ENCODE peak calls at places on chromosomes 1 and 21, in four cellular contexts. One of them, this sample, is unnamed.

GRCh38 chr1:39672551-39672947 is 642 bp upstream of the NT5C1A start:
- DNase-seq in activated CD8-positive, alpha-beta memory T cell treated with anti-CD3 and anti-CD28 coated beads for 48 hours: no peak
- DNase-seq in left lung: no peak
- DNase-seq in CD4-positive, CD25-positive, alpha-beta regulatory T cell: peak; percentile 30
- DNase-seq in this sample: no peak

GRCh38 chr21:34536311-34536710 is 24.3 kb upstream of the KCNE1 start:
- DNase-seq in CD4-positive, CD25-positive, alpha-beta regulatory T cell: no peak
- DNase-seq in left lung: no peak
- DNase-seq in activated CD8-positive, alpha-beta memory T cell treated with anti-CD3 and anti-CD28 coated beads for 48 hours: no peak
- DNase-seq in this sample: no peak

GRCh38 chr1:195530961-195531360 is 1077.3 kb downstream of the KCNT2 start:
- DNase-seq in activated CD8-positive, alpha-beta memory T cell treated with anti-CD3 and anti-CD28 coated beads for 48 hours: no peak
- DNase-seq in CD4-positive, CD25-positive, alpha-beta regulatory T cell: no peak
- DNase-seq in left lung: no peak
- DNase-seq in this sample: no peak

GRCh38 chr1:46020005-46020404 is 112.4 kb downstream of the PIK3R3 start:
- DNase-seq in activated CD8-positive, alpha-beta memory T cell treated with anti-CD3 and anti-CD28 coated beads for 48 hours: no peak
- DNase-seq in CD4-positive, CD25-positive, alpha-beta regulatory T cell: no peak
- DNase-seq in left lung: no peak
- DNase-seq in this sample: no peak

GRCh38 chr1:203796223-203796747 is 862 bp downstream of the ZBED6 start:
- DNase-seq in CD4-positive, CD25-positive, alpha-beta regulatory T cell: peak; percentile 36
- DNase-seq in activated CD8-positive, alpha-beta memory T cell treated with anti-CD3 and anti-CD28 coated beads for 48 hours: peak; percentile 14
- DNase-seq in left lung: no peak
- DNase-seq in this sample: peak; percentile 17

GRCh38 chr1:33758698-33759097 is 105.2 kb upstream of the HMGB4 start:
- DNase-seq in left lung: no peak
- DNase-seq in activated CD8-positive, alpha-beta memory T cell treated with anti-CD3 and anti-CD28 coated beads for 48 hours: no peak
- DNase-seq in CD4-positive, CD25-positive, alpha-beta regulatory T cell: no peak
- DNase-seq in this sample: no peak

GRCh38 chr1:22025368-22026154 is 24.1 kb downstream of the CELA3A start:
- DNase-seq in activated CD8-positive, alpha-beta memory T cell treated with anti-CD3 and anti-CD28 coated beads for 48 hours: peak; percentile 60
- DNase-seq in left lung: peak; percentile 92
- DNase-seq in CD4-positive, CD25-positive, alpha-beta regulatory T cell: peak; percentile 89
- DNase-seq in this sample: peak; percentile 90

GRCh38 chr21:43286196-43286595 is 117.4 kb downstream of the CRYAA start:
- DNase-seq in left lung: no peak
- DNase-seq in activated CD8-positive, alpha-beta memory T cell treated with anti-CD3 and anti-CD28 coated beads for 48 hours: no peak
- DNase-seq in CD4-positive, CD25-positive, alpha-beta regulatory T cell: no peak
- DNase-seq in this sample: no peak

GRCh38 chr21:37257967-37258877 is 8.9 kb downstream of the VPS26C start:
- DNase-seq in left lung: peak; percentile 87
- DNase-seq in activated CD8-positive, alpha-beta memory T cell treated with anti-CD3 and anti-CD28 coated beads for 48 hours: peak; percentile 66
- DNase-seq in CD4-positive, CD25-positive, alpha-beta regulatory T cell: peak; percentile 74
- DNase-seq in this sample: peak; percentile 89

GRCh38 chr1:222657899-222658298 is 40.0 kb downstream of the MIA3 start:
- DNase-seq in left lung: no peak
- DNase-seq in CD4-positive, CD25-positive, alpha-beta regulatory T cell: no peak
- DNase-seq in activated CD8-positive, alpha-beta memory T cell treated with anti-CD3 and anti-CD28 coated beads for 48 hours: no peak
- DNase-seq in this sample: no peak

GRCh38 chr1:221268295-221268694 is 389.1 kb downstream of the HLX start:
- DNase-seq in CD4-positive, CD25-positive, alpha-beta regulatory T cell: no peak
- DNase-seq in left lung: no peak
- DNase-seq in activated CD8-positive, alpha-beta memory T cell treated with anti-CD3 and anti-CD28 coated beads for 48 hours: no peak
- DNase-seq in this sample: no peak

GRCh38 chr1:158600735-158601134 is 4.3 kb upstream of the OR10Z1 start:
- DNase-seq in left lung: no peak
- DNase-seq in CD4-positive, CD25-positive, alpha-beta regulatory T cell: no peak
- DNase-seq in activated CD8-positive, alpha-beta memory T cell treated with anti-CD3 and anti-CD28 coated beads for 48 hours: no peak
- DNase-seq in this sample: no peak

GRCh38 chr1:189637041-189637440 is 840.6 kb downstream of the BRINP3 start:
- DNase-seq in CD4-positive, CD25-positive, alpha-beta regulatory T cell: no peak
- DNase-seq in activated CD8-positive, alpha-beta memory T cell treated with anti-CD3 and anti-CD28 coated beads for 48 hours: no peak
- DNase-seq in left lung: no peak
- DNase-seq in this sample: no peak

GRCh38 chr1:24283326-24284155 is 35.6 kb upstream of the GRHL3 start:
- DNase-seq in CD4-positive, CD25-positive, alpha-beta regulatory T cell: no peak
- DNase-seq in left lung: no peak
- DNase-seq in activated CD8-positive, alpha-beta memory T cell treated with anti-CD3 and anti-CD28 coated beads for 48 hours: no peak
- DNase-seq in this sample: no peak

GRCh38 chr1:211639500-211640361 is 35.7 kb downstream of the NEK2 start:
- DNase-seq in CD4-positive, CD25-positive, alpha-beta regulatory T cell: no peak
- DNase-seq in left lung: no peak
- DNase-seq in activated CD8-positive, alpha-beta memory T cell treated with anti-CD3 and anti-CD28 coated beads for 48 hours: no peak
- DNase-seq in this sample: no peak

GRCh38 chr21:36630485-36631206 is 68.3 kb upstream of the SIM2 start:
- DNase-seq in activated CD8-positive, alpha-beta memory T cell treated with anti-CD3 and anti-CD28 coated beads for 48 hours: peak; percentile 45
- DNase-seq in left lung: peak; percentile 78
- DNase-seq in CD4-positive, CD25-positive, alpha-beta regulatory T cell: peak; percentile 36
- DNase-seq in this sample: peak; percentile 37

GRCh38 chr1:153608742-153609584 is 4.0 kb downstream of the S100A16 start:
- DNase-seq in activated CD8-positive, alpha-beta memory T cell treated with anti-CD3 and anti-CD28 coated beads for 48 hours: no peak
- DNase-seq in CD4-positive, CD25-positive, alpha-beta regulatory T cell: no peak
- DNase-seq in left lung: peak; percentile 89
- DNase-seq in this sample: no peak

GRCh38 chr1:103459385-103459784 is 66.1 kb upstream of the RNPC3 start:
- DNase-seq in left lung: no peak
- DNase-seq in CD4-positive, CD25-positive, alpha-beta regulatory T cell: no peak
- DNase-seq in activated CD8-positive, alpha-beta memory T cell treated with anti-CD3 and anti-CD28 coated beads for 48 hours: no peak
- DNase-seq in this sample: no peak

GRCh38 chr1:234755449-234755863 is 145.5 kb upstream of the IRF2BP2 start:
- DNase-seq in CD4-positive, CD25-positive, alpha-beta regulatory T cell: no peak
- DNase-seq in left lung: peak; percentile 89
- DNase-seq in activated CD8-positive, alpha-beta memory T cell treated with anti-CD3 and anti-CD28 coated beads for 48 hours: no peak
- DNase-seq in this sample: no peak

GRCh38 chr1:119083479-119083878 is 57.0 kb downstream of the WARS2 start:
- DNase-seq in CD4-positive, CD25-positive, alpha-beta regulatory T cell: no peak
- DNase-seq in activated CD8-positive, alpha-beta memory T cell treated with anti-CD3 and anti-CD28 coated beads for 48 hours: no peak
- DNase-seq in left lung: no peak
- DNase-seq in this sample: no peak